ENCODE peak calls at places on chromosomes 16 and 17, in eight cellular contexts. J, V, E, D, X, M, F and H are unnamed samples.

GRCh38 chr16:28189237-28189636 is 22.5 kb downstream of the XPO6 start:
- DNase-seq in J (no peak), V (no peak), E (no peak), D (no peak), X (no peak), M (no peak), F (no peak), H (no peak)

GRCh38 chr16:87535855-87536794 is 43.3 kb upstream of the ZCCHC14 start:
- DNase-seq in J (no peak), V (no peak), E (no peak), D (no peak), X (no peak), M (no peak), F (no peak), H (no peak)

GRCh38 chr17:76585649-76586593 is at the start of gene ST6GALNAC2:
- DNase-seq in J (no peak), V (no peak), E (peak), D (no peak), X (no peak), M (no peak), F (no peak), H (peak)

GRCh38 chr17:73003487-73003886 is 89.0 kb downstream of the SLC39A11 start:
- DNase-seq in J (no peak), V (no peak), E (no peak), D (no peak), X (no peak), M (no peak), F (no peak), H (no peak)

GRCh38 chr17:75785770-75786538 is 1.3 kb downstream of the UNK start:
- DNase-seq in J (peak), V (no peak), E (no peak), D (no peak), X (no peak), M (no peak), F (no peak), H (peak)

GRCh38 chr17:20008242-20009051 is 712 bp upstream of the SPECC1 start:
- DNase-seq in J (no peak), V (peak), E (no peak), D (no peak), X (no peak), M (no peak), F (no peak), H (no peak)

GRCh38 chr17:14320098-14320497 is 19.2 kb downstream of the HS3ST3B1 start:
- DNase-seq in J (no peak), V (no peak), E (no peak), D (no peak), X (no peak), M (no peak), F (no peak), H (no peak)

GRCh38 chr16:65908568-65908967 is 457.9 kb upstream of the CDH5 start:
- DNase-seq in J (no peak), V (no peak), E (no peak), D (no peak), X (no peak), M (no peak), F (no peak), H (no peak)

GRCh38 chr16:86465434-86465833 is 44.9 kb upstream of the FOXF1 start:
- DNase-seq in J (no peak), V (no peak), E (no peak), D (no peak), X (no peak), M (no peak), F (no peak), H (no peak)

GRCh38 chr16:53085539-53086450 is 31.0 kb downstream of the CHD9 start:
- DNase-seq in J (no peak), V (no peak), E (no peak), D (no peak), X (no peak), M (no peak), F (peak), H (no peak)

GRCh38 chr16:19417640-19418039 is at the start of gene TMC5:
- DNase-seq in J (no peak), V (no peak), E (no peak), D (no peak), X (no peak), M (no peak), F (no peak), H (no peak)

GRCh38 chr17:47949951-47950350 is 7.7 kb downstream of the PRR15L start:
- DNase-seq in J (no peak), V (no peak), E (no peak), D (no peak), X (no peak), M (no peak), F (no peak), H (no peak)

GRCh38 chr16:24855678-24856077 is 9.9 kb downstream of the SLC5A11 start:
- DNase-seq in J (no peak), V (no peak), E (no peak), D (no peak), X (no peak), M (no peak), F (no peak), H (no peak)

GRCh38 chr17:46958192-46958591 is 20.9 kb downstream of the RPRML start:
- DNase-seq in J (no peak), V (no peak), E (no peak), D (no peak), X (no peak), M (no peak), F (no peak), H (no peak)

GRCh38 chr17:76139801-76140660 is 1.0 kb downstream of the FOXJ1 start:
- DNase-seq in J (no peak), V (no peak), E (peak), D (no peak), X (no peak), M (no peak), F (no peak), H (no peak)

GRCh38 chr17:47620503-47621245 is 29.0 kb upstream of the KPNB1 start:
- DNase-seq in J (no peak), V (no peak), E (no peak), D (no peak), X (no peak), M (no peak), F (no peak), H (no peak)

GRCh38 chr17:34259151-34259550 is 4.1 kb downstream of the CCL2 start:
- DNase-seq in J (peak), V (no peak), E (no peak), D (no peak), X (no peak), M (no peak), F (no peak), H (no peak)

GRCh38 chr17:34717092-34717491 is 137.7 kb downstream of the TMEM132E start:
- DNase-seq in J (no peak), V (no peak), E (no peak), D (no peak), X (no peak), M (no peak), F (no peak), H (no peak)

GRCh38 chr17:3986939-3987335 is 22.7 kb upstream of the ATP2A3 start:
- DNase-seq in J (no peak), V (no peak), E (peak), D (no peak), X (no peak), M (no peak), F (no peak), H (no peak)

GRCh38 chr17:75078097-75079022 is 9.4 kb upstream of the SLC16A5 start:
- DNase-seq in J (no peak), V (no peak), E (peak), D (no peak), X (peak), M (no peak), F (no peak), H (no peak)